ENCODE peak calls at places on chromosome 3, in six cellular contexts. F is tibial nerve, H is endodermal cell, E is heart left ventricle, A is adrenal gland, Z is ascending aorta. S is an unnamed sample.

GRCh38 chr3:113269661-113270060 is 58.3 kb downstream of the BOC start:
- DNase-seq in F (no peak), H (no peak), E (no peak), A (no peak), Z (no peak), S (no peak)

GRCh38 chr3:34890247-34890646 is 749.1 kb upstream of the ARPP21 start:
- DNase-seq in F (no peak), H (no peak), E (no peak), A (no peak), Z (no peak), S (no peak)

GRCh38 chr3:195542261-195542660 is 864 bp downstream of the PPP1R2 start:
- DNase-seq in F (no peak), H (no peak), E (no peak), A (no peak), Z (no peak), S (no peak)

GRCh38 chr3:146161725-146162047 is 702 bp upstream of the PLOD2 start:
- DNase-seq in F (peak), H (no peak), E (no peak), A (peak), Z (peak), S (peak)

GRCh38 chr3:32969656-32970055 is 18.2 kb downstream of the CCR4 start:
- DNase-seq in F (no peak), H (no peak), E (no peak), A (no peak), Z (no peak), S (no peak)

GRCh38 chr3:119627461-119627860 is 29.8 kb downstream of the PLA1A start:
- DNase-seq in F (no peak), H (no peak), E (no peak), A (peak), Z (peak), S (no peak)

GRCh38 chr3:126836220-126836860 is 132.3 kb downstream of the CHCHD6 start:
- DNase-seq in F (no peak), H (no peak), E (no peak), A (no peak), Z (no peak), S (no peak)

GRCh38 chr3:8764528-8764927 is 4.9 kb downstream of the OXTR start:
- DNase-seq in F (no peak), H (peak), E (no peak), A (no peak), Z (peak), S (no peak)

GRCh38 chr3:106332884-106333283 is 464.1 kb upstream of the CBLB start:
- DNase-seq in F (no peak), H (peak), E (no peak), A (no peak), Z (no peak), S (no peak)

GRCh38 chr3:35849496-35849895 is 210.2 kb downstream of the ARPP21 start:
- DNase-seq in F (no peak), H (no peak), E (no peak), A (no peak), Z (no peak), S (no peak)

GRCh38 chr3:124032881-124033359 is 41.0 kb upstream of the ROPN1 start:
- DNase-seq in F (peak), H (peak), E (peak), A (peak), Z (peak), S (peak)

GRCh38 chr3:169227911-169228310 is 435.6 kb downstream of the MECOM start:
- DNase-seq in F (no peak), H (peak), E (no peak), A (no peak), Z (no peak), S (no peak)

GRCh38 chr3:56800373-56801150 is 1.2 kb downstream of the ARHGEF3 start:
- DNase-seq in F (no peak), H (peak), E (no peak), A (peak), Z (no peak), S (no peak)

GRCh38 chr3:56796996-56797395 is 4.8 kb downstream of the ARHGEF3 start:
- DNase-seq in F (no peak), H (peak), E (no peak), A (no peak), Z (no peak), S (no peak)

GRCh38 chr3:56801151-56801596 is 575 bp downstream of the ARHGEF3 start:
- DNase-seq in F (no peak), H (peak), E (no peak), A (no peak), Z (no peak), S (no peak)

GRCh38 chr3:56801597-56802410 is at the start of gene ARHGEF3:
- DNase-seq in F (peak), H (peak), E (peak), A (peak), Z (peak), S (peak)

DNA sequence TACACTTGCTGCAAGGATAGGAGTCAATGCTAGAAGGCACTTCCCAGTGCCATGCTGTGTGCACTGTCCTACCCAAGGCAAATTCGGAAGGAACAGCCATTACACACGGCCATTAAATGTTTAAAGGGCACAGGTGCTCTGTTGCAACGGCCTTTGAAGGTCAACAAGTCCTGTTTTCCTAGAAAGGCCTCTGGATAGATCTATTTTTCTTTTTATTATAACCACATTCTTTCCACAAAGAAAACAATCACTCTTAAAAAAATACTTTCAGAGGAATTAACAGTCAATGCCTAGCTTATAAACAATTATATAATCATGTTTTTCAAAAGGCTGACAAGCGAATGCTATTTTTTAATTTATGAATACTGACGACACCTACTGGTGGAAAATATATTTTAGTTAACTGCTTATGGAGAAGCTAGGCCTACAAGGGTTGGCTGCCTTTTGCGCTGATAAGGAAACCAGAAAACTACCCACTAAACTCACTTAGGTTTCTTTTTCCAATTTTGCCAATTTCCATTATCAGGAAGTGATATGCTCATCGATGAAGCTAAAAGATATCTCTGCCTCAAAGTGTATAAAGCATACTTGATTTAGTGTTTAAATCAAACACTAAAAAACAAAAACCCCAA is 2.4 kb downstream of the ARHGEF3 start:
- DNase-seq in F (no peak), H (peak), E (no peak), A (peak), Z (no peak), S (no peak)
- H3K4me3 ChIP-seq in F (no peak), H (peak), E (peak), A (no peak), Z (peak), S (no peak)

GRCh38 chr3:112134335-112135124 is 1.5 kb upstream of the GCSAM start:
- DNase-seq in F (no peak), H (no peak), E (no peak), A (no peak), Z (no peak), S (no peak)
- H3K27ac ChIP-seq in F (no peak), H (no peak), E (no peak), A (no peak), Z (no peak), S (no peak)

GRCh38 chr3:121431717-121432517 is 113.9 kb downstream of the POLQ start:
- DNase-seq in F (no peak), H (no peak), E (no peak), A (peak), Z (no peak), S (peak)
- H3K4me3 ChIP-seq in F (no peak), H (no peak), E (peak), A (no peak), Z (peak), S (peak)

GRCh38 chr3:42747581-42747980 is 25.5 kb downstream of the CCDC13 start:
- DNase-seq in F (no peak), H (peak), E (no peak), A (no peak), Z (no peak), S (no peak)

GRCh38 chr3:42743204-42743995 is 29.7 kb downstream of the CCDC13 start:
- DNase-seq in F (peak), H (no peak), E (no peak), A (no peak), Z (no peak), S (no peak)

GRCh38 chr3:42746455-42747450 is 26.3 kb downstream of the CCDC13 start:
- DNase-seq in F (no peak), H (peak), E (no peak), A (no peak), Z (peak), S (no peak)

GRCh38 chr3:42745291-42745745 is 27.7 kb downstream of the CCDC13 start:
- DNase-seq in F (no peak), H (peak), E (no peak), A (no peak), Z (no peak), S (no peak)

DNA sequence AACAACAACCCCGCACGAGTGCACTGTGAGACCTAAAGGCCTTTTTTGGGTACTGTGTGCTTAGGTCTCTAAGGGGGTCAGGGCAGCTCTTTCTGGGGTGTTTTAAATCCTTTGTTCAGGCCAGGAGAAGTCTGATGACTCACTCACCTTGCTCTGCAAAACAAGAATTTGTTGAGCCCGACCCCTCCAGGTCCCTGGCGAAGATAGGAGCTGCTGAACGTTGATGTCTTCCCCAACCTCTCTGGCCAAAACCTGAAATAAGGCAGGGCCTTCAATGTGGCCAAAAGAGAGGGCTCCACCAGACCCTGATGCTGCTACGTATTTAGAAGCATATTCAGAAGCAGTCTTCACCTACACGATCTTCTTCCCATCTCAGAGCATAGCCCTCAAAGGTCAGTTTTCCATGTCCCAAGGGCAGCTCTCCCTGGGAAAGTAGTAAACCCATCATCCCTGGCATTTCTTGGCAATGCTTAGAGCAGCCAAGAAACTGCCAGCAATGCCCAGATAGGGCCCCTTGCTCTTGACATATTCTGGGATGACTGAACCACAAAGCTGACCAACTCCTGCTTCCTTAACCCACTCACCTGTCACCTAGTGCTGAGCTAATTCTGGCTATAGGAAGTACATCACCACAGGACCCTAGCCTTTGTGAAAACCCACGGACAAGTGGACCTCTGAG is 27.1 kb downstream of the CCDC13 start:
- DNase-seq in F (no peak), H (peak), E (no peak), A (no peak), Z (no peak), S (no peak)
- H3K27ac ChIP-seq in F (peak), H (no peak), E (peak), A (no peak), Z (peak), S (no peak)

GRCh38 chr3:132342615-132343014 is 25.4 kb downstream of the ACP3 start:
- DNase-seq in F (no peak), H (no peak), E (no peak), A (no peak), Z (no peak), S (no peak)
- H3K4me3 ChIP-seq in F (no peak), H (no peak), E (no peak), A (no peak), Z (no peak), S (no peak)

GRCh38 chr3:153980252-153980590 is 141.0 kb upstream of the ARHGEF26 start:
- DNase-seq in F (no peak), H (peak), E (no peak), A (no peak), Z (no peak), S (no peak)

GRCh38 chr3:153978023-153978422 is 143.2 kb upstream of the ARHGEF26 start:
- DNase-seq in F (no peak), H (no peak), E (no peak), A (no peak), Z (no peak), S (no peak)

GRCh38 chr3:153974614-153975013 is 146.6 kb upstream of the ARHGEF26 start:
- DNase-seq in F (no peak), H (no peak), E (no peak), A (no peak), Z (no peak), S (no peak)

GRCh38 chr3:153977148-153977547 is 144.0 kb upstream of the ARHGEF26 start:
- DNase-seq in F (peak), H (no peak), E (no peak), A (no peak), Z (peak), S (peak)

GRCh38 chr3:153979419-153980251 is 141.6 kb upstream of the ARHGEF26 start:
- DNase-seq in F (no peak), H (no peak), E (no peak), A (no peak), Z (no peak), S (no peak)
- H3K27ac ChIP-seq in F (no peak), H (no peak), E (no peak), A (no peak), Z (no peak), S (no peak)

GRCh38 chr3:138440596-138440995 is 6.2 kb downstream of the ESYT3 start:
- DNase-seq in F (no peak), H (no peak), E (no peak), A (no peak), Z (no peak), S (peak)

GRCh38 chr3:138442433-138442832 is 8.0 kb downstream of the ESYT3 start:
- DNase-seq in F (no peak), H (peak), E (no peak), A (no peak), Z (no peak), S (peak)

GRCh38 chr3:138441256-138441655 is 6.8 kb downstream of the ESYT3 start:
- DNase-seq in F (no peak), H (peak), E (no peak), A (no peak), Z (no peak), S (no peak)

GRCh38 chr3:138442996-138443395 is 8.6 kb downstream of the ESYT3 start:
- DNase-seq in F (no peak), H (peak), E (no peak), A (no peak), Z (no peak), S (no peak)

GRCh38 chr3:138441742-138442141 is 7.3 kb downstream of the ESYT3 start:
- DNase-seq in F (no peak), H (peak), E (no peak), A (no peak), Z (no peak), S (peak)
- H3K4me3 ChIP-seq in F (no peak), H (no peak), E (no peak), A (no peak), Z (no peak), S (no peak)

GRCh38 chr3:81743096-81744025 is 18.1 kb downstream of the GBE1 start:
- DNase-seq in F (peak), H (no peak), E (no peak), A (peak), Z (peak), S (peak)

GRCh38 chr3:81744366-81744765 is 17.1 kb downstream of the GBE1 start:
- DNase-seq in F (peak), H (no peak), E (no peak), A (peak), Z (no peak), S (peak)

GRCh38 chr3:81753416-81754014 is 7.9 kb downstream of the GBE1 start:
- DNase-seq in F (no peak), H (no peak), E (no peak), A (no peak), Z (no peak), S (no peak)

GRCh38 chr3:81752604-81753003 is 8.8 kb downstream of the GBE1 start:
- DNase-seq in F (no peak), H (no peak), E (no peak), A (no peak), Z (no peak), S (no peak)

GRCh38 chr3:81749285-81749684 is 12.2 kb downstream of the GBE1 start:
- DNase-seq in F (no peak), H (no peak), E (no peak), A (no peak), Z (no peak), S (peak)
- H3K27ac ChIP-seq in F (no peak), H (no peak), E (no peak), A (no peak), Z (no peak), S (no peak)

DNA sequence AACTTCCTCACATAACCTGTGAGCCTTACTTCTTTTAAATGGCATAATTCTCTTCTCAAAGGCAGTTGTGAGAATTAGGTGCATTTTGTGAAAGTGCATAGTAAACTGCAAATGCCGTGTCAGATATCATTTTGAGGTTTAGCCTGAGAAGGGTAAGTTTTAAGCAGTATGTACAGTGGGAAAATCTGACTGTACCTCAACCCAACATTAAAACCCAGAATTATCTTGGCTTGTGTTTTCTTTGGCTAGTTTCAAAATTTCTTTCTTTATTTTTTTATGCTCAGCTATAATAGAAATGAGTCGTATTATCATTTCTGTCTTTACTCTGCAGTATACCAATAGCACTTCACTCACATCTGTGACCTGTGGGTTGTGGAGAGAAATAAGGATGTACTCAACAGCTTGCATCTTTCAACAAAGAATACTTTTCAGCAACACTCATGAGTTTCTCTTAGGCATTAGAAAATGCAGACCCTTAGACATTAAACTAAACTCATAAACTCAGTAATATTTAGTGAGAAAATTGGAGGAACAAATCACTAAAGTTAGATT is 65.7 kb downstream of the RASA2 start:
- DNase-seq in F (no peak), H (no peak), E (no peak), A (no peak), Z (no peak), S (no peak)
- H3K4me3 ChIP-seq in F (no peak), H (no peak), E (no peak), A (no peak), Z (no peak), S (no peak)

GRCh38 chr3:52018319-52019000 is 22.8 kb upstream of the RPL29 start:
- DNase-seq in F (no peak), H (no peak), E (no peak), A (no peak), Z (no peak), S (no peak)

GRCh38 chr3:52013802-52014598 is 18.3 kb upstream of the RPL29 start:
- DNase-seq in F (no peak), H (no peak), E (no peak), A (no peak), Z (no peak), S (no peak)

GRCh38 chr3:52017467-52018065 is 21.9 kb upstream of the RPL29 start:
- DNase-seq in F (no peak), H (no peak), E (no peak), A (no peak), Z (no peak), S (no peak)

GRCh38 chr3:52014613-52015012 is 18.9 kb upstream of the RPL29 start:
- DNase-seq in F (no peak), H (peak), E (no peak), A (no peak), Z (no peak), S (no peak)

GRCh38 chr3:52015431-52016256 is 19.9 kb upstream of the RPL29 start:
- DNase-seq in F (no peak), H (no peak), E (no peak), A (no peak), Z (no peak), S (no peak)
- H3K27ac ChIP-seq in F (no peak), H (no peak), E (no peak), A (no peak), Z (no peak), S (no peak)

S was measured in brain microvascular endothelial cell.